ENCODE peak calls at places on chromosomes 5 and 9, in seven cellular contexts. B is anterior cingulate cortex; V is GF-D8; C is NCI-H187; U is stimulated activated CD4-positive, alpha-beta T cell treated with anti-CD3 and anti-CD28 coated beads, Interleukin-12 subunit alpha, Interleukin-12 subunit beta, amount 100 ng/mL, for 24 hours; N is kidney tubule cell; S is mucosa of gallbladder. G is an unnamed sample.

GRCh38 chr9:91162784-91163440 is 198.8 kb downstream of the AUH start:
- DNase-seq in V (peak), C (no peak), S (peak), N (peak), U (peak), B (peak), G (peak)

GRCh38 chr9:91075279-91075678 is 273.7 kb downstream of the SYK start:
- DNase-seq in N (no peak), V (no peak), S (no peak), B (no peak), C (no peak), U (no peak), G (peak)

GRCh38 chr5:179326176-179326997 is 18.9 kb downstream of the ADAMTS2 start:
- DNase-seq in S (peak), N (no peak), V (no peak), C (no peak), B (no peak), U (no peak), G (no peak)

GRCh38 chr5:102823441-102823874 is 68.4 kb downstream of the PAM start:
- DNase-seq in N (peak), S (no peak), U (no peak), B (no peak), C (no peak), V (no peak), G (peak)

GRCh38 chr5:109126481-109126880 is 283.3 kb downstream of the PJA2 start:
- DNase-seq in N (no peak), B (no peak), U (no peak), S (no peak), C (peak), V (no peak), G (no peak)

GRCh38 chr5:72141440-72142271 is 34.4 kb downstream of the MAP1B start:
- DNase-seq in U (no peak), V (no peak), N (peak), S (no peak), B (no peak), C (no peak), G (peak)

GRCh38 chr9:112925058-112925641 is 34.5 kb upstream of the SLC46A2 start:
- DNase-seq in V (peak), N (peak), C (no peak), U (no peak), B (no peak), S (no peak), G (peak)

GRCh38 chr5:102453716-102454115 is 45.1 kb downstream of the SLCO6A1 start:
- DNase-seq in C (no peak), B (no peak), V (no peak), U (no peak), S (no peak), N (peak), G (peak)

GRCh38 chr5:43560128-43560527 is 3.3 kb upstream of the PAIP1 start:
- DNase-seq in B (no peak), S (no peak), V (no peak), U (no peak), N (peak), C (peak), G (peak)

GRCh38 chr9:32764139-32764538 is 19.2 kb upstream of the TMEM215 start:
- DNase-seq in B (no peak), V (no peak), U (no peak), N (no peak), S (no peak), C (no peak), G (no peak)

GRCh38 chr5:141611289-141611688 is 7.5 kb downstream of the DIAPH1 start:
- DNase-seq in V (no peak), C (no peak), S (no peak), B (no peak), N (peak), U (no peak), G (no peak)

GRCh38 chr9:12414514-12414913 is 278.7 kb upstream of the TYRP1 start:
- DNase-seq in C (no peak), V (no peak), S (no peak), B (no peak), N (peak), U (no peak), G (peak)

GRCh38 chr9:137168907-137169763 is 716 bp downstream of the LRRC26 start:
- DNase-seq in B (peak), C (peak), N (peak), V (peak), S (no peak), U (no peak), G (peak)

GRCh38 chr5:175590471-175590881 is 67.4 kb upstream of the HRH2 start:
- DNase-seq in N (peak), C (no peak), B (no peak), U (no peak), V (no peak), S (no peak), G (peak)

GRCh38 chr9:112247090-112247489 is 72.0 kb upstream of the SUSD1 start:
- DNase-seq in C (no peak), B (no peak), V (no peak), N (no peak), S (no peak), U (no peak), G (no peak)

GRCh38 chr9:128251701-128252100 is 24.1 kb downstream of the GOLGA2 start:
- DNase-seq in U (no peak), B (no peak), S (no peak), N (peak), V (no peak), C (no peak), G (peak)

GRCh38 chr5:71699233-71699632 is 19.8 kb upstream of the CARTPT start:
- DNase-seq in V (no peak), N (peak), B (no peak), U (no peak), C (no peak), S (no peak), G (peak)

GRCh38 chr5:115459844-115460243 is 84.7 kb downstream of the FEM1C start:
- DNase-seq in S (no peak), V (no peak), U (no peak), C (no peak), B (no peak), N (no peak), G (peak)

GRCh38 chr9:19498015-19498414 is 89.2 kb downstream of the ACER2 start:
- DNase-seq in B (no peak), C (no peak), S (no peak), U (no peak), N (peak), V (no peak), G (no peak)

GRCh38 chr5:93580387-93581100 is 475 bp downstream of the NR2F1-AS1 start:
- DNase-seq in V (no peak), U (no peak), C (no peak), S (no peak), N (no peak), B (no peak), G (peak)

GRCh38 chr5:117812866-117813265 is 1175.5 kb downstream of the DTWD2 start:
- DNase-seq in C (no peak), B (no peak), S (no peak), V (no peak), U (no peak), N (no peak), G (no peak)

GRCh38 chr5:135898651-135899050 is 3.0 kb upstream of the IL9 start:
- DNase-seq in V (no peak), U (no peak), S (no peak), B (no peak), N (no peak), C (no peak), G (no peak)

GRCh38 chr5:170861855-170862766 is at the start of gene RANBP17:
- DNase-seq in U (no peak), B (no peak), S (peak), V (no peak), C (peak), N (peak), G (no peak)

GRCh38 chr5:66582499-66582898 is 13.7 kb upstream of the MAST4 start:
- DNase-seq in N (no peak), C (no peak), U (no peak), V (no peak), S (no peak), B (no peak), G (peak)

GRCh38 chr9:122215663-122216062 is 13.1 kb downstream of the LHX6 start:
- DNase-seq in U (no peak), S (no peak), N (no peak), B (no peak), V (no peak), C (no peak), G (no peak)

GRCh38 chr9:98402272-98402840 is 146.9 kb upstream of the TBC1D2 start:
- DNase-seq in C (no peak), N (no peak), U (no peak), S (no peak), V (no peak), B (no peak), G (no peak)

GRCh38 chr9:134554750-134555655 is 86.6 kb upstream of the COL5A1 start:
- DNase-seq in S (no peak), V (no peak), N (peak), C (no peak), B (no peak), U (no peak), G (peak)

GRCh38 chr5:132608107-132608506 is 49.9 kb upstream of the IL13 start:
- DNase-seq in V (no peak), S (no peak), N (no peak), U (no peak), B (no peak), C (no peak), G (no peak)

GRCh38 chr5:147857302-147858129 is 21.0 kb upstream of the SCGB3A2 start:
- DNase-seq in S (peak), V (no peak), N (peak), U (peak), B (peak), C (no peak), G (peak)

GRCh38 chr9:32463500-32463899 is 62.5 kb downstream of the RIGI start:
- DNase-seq in U (no peak), N (no peak), S (no peak), B (no peak), C (no peak), V (no peak), G (no peak)

G was measured in M059J.